ENCODE peak calls at places on chromosomes 3 and 15, in ten cellular contexts. V is heart right ventricle; J is CD4-positive, CD25-positive, alpha-beta regulatory T cell; T is IMR-90; E is transverse colon; Q is right cardiac atrium; B is CD8-positive, alpha-beta memory T cell; K is pancreas; I is HCT116; C is stomach. W is an unnamed sample. For H3K4me1 and H3K27me3, the result is how much of the 10 kb centered on the place peaks cover.

GRCh38 chr3:115161866-115162265 is 14.8 kb upstream of the ZBTB20 start:
- DNase-seq in V (no peak), J (no peak), T (no peak), E (no peak), Q (no peak), B (no peak), K (no peak), I (no peak), C (no peak), W (no peak)

GRCh38 chr3:102722317-102722716 is 287.5 kb downstream of the ZPLD1 start:
- DNase-seq in V (no peak), J (no peak), T (no peak), E (no peak), Q (no peak), B (no peak), K (no peak), I (no peak), C (no peak), W (no peak)

GRCh38 chr3:42492508-42493080 is 9.8 kb upstream of the VIPR1 start:
- DNase-seq in V (no peak), J (no peak), T (no peak), E (no peak), Q (no peak), B (no peak), K (peak), I (no peak), C (no peak), W (no peak)

GRCh38 chr3:105729662-105730061 is 139.2 kb downstream of the CBLB start:
- DNase-seq in V (no peak), J (no peak), T (peak), E (no peak), Q (no peak), B (no peak), K (no peak), I (no peak), C (no peak), W (no peak)

GRCh38 chr15:99340347-99340746 is 89.1 kb downstream of the LRRC28 start:
- DNase-seq in V (no peak), J (no peak), T (no peak), E (no peak), Q (no peak), B (no peak), K (no peak), I (no peak), C (no peak), W (no peak)

GRCh38 chr3:116939091-116939490 is 229.5 kb downstream of the TUSC7 start:
- DNase-seq in V (no peak), J (no peak), T (no peak), E (peak), Q (no peak), B (no peak), K (no peak), I (no peak), C (no peak), W (no peak)

GRCh38 chr15:33910741-33911140 is 57.6 kb upstream of the CHRM5 start:
- DNase-seq in V (no peak), J (no peak), T (peak), E (no peak), Q (no peak), B (no peak), K (no peak), I (no peak), C (no peak), W (no peak)

GRCh38 chr3:59575113-59576001 is 525.5 kb upstream of the CFAP20DC start:
- DNase-seq in V (peak), J (peak), T (peak), E (peak), Q (peak), B (peak), K (peak), I (peak), C (peak), W (peak)

GRCh38 chr15:51386960-51387698 is 45.7 kb downstream of the GLDN start:
- DNase-seq in V (no peak), J (no peak), T (no peak), E (no peak), Q (no peak), B (no peak), K (no peak), I (no peak), C (no peak), W (no peak)

GRCh38 chr3:25478358-25478757 is 50.3 kb downstream of the RARB start:
- DNase-seq in V (no peak), J (no peak), T (no peak), E (no peak), Q (no peak), B (no peak), K (no peak), I (no peak), C (no peak), W (no peak)

GRCh38 chr3:61724183-61724582 is 162.8 kb downstream of the PTPRG start:
- DNase-seq in V (no peak), J (no peak), T (no peak), E (no peak), Q (no peak), B (no peak), K (no peak), I (no peak), C (no peak), W (no peak)
- H3K4me1 ChIP-seq in V (under half), J (under half), T (under half), E (under half), Q (under half), B (under half), K (under half), I (under half), C (under half), W (under half)

GRCh38 chr15:28945626-28946215 is 59.9 kb downstream of the APBA2 start:
- DNase-seq in V (no peak), J (no peak), T (no peak), E (no peak), Q (no peak), B (no peak), K (no peak), I (no peak), C (peak), W (no peak)
- H3K27me3 ChIP-seq in V (under half), J (under half), T (under half), E (under half), Q (under half), B (under half), K (under half), I (under half), C (under half), W (under half)

GRCh38 chr15:67084561-67084960 is 19.2 kb downstream of the SMAD3 start:
- DNase-seq in V (no peak), J (no peak), T (no peak), E (no peak), Q (no peak), B (no peak), K (no peak), I (no peak), C (no peak), W (no peak)
- H3K4me3 ChIP-seq in V (no peak), J (peak), T (no peak), E (no peak), Q (no peak), B (peak), K (no peak), I (no peak), C (no peak), W (no peak)

GRCh38 chr15:42605281-42605744 is 29.9 kb downstream of the STARD9 start:
- DNase-seq in V (peak), J (peak), T (peak), E (no peak), Q (no peak), B (peak), K (no peak), I (no peak), C (no peak), W (no peak)
- H3K4me1 ChIP-seq in V (half or more), J (under half), T (under half), E (under half), Q (under half), B (under half), K (under half), I (under half), C (under half), W (under half)

DNA sequence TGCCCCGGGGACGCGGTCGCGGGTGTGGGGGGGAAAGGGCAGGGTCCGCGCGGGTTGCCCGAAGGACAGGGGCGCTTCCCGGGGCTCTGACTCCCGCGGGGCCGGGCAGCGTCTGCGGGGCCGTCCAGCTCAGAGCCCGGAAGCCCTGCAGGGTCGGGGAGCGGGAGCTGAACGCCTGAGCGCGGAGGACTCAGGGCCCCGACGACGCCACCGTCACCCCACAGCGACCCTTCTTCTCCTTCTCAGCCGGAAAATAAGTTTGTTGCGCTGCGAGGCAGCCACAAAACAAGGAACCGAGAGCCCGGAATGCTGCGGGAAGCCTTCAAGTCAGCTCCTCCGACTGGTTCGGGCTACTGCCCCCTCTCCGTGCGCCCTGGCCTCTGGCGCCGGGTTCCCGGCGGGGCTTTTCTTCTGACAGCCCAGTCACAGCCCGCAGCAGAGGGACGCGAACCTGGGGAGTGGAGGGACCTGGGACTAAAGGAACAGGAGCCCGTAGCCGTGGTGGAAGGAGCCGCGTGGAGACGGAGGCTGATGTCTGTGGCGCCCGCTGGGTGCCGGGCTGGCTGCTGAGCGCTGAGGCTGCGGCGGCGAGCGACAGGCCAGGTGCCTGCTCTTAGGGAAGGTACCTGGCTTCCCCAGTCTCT is 484 bp downstream of the CNTN4 start:
- DNase-seq in V (no peak), J (no peak), T (no peak), E (peak), Q (peak), B (no peak), K (peak), I (no peak), C (no peak), W (no peak)
- H3K27me3 ChIP-seq in V (half or more), J (under half), T (under half), E (under half), Q (under half), B (under half), K (under half), I (under half), C (under half), W (under half)

GRCh38 chr15:69855601-69856000 is 242.1 kb downstream of the TLE3 start:
- DNase-seq in V (no peak), J (no peak), T (no peak), E (no peak), Q (no peak), B (no peak), K (no peak), I (no peak), C (no peak), W (no peak)
- H3K4me3 ChIP-seq in V (no peak), J (no peak), T (no peak), E (no peak), Q (no peak), B (no peak), K (peak), I (no peak), C (no peak), W (no peak)

GRCh38 chr3:48928679-48929078 is 10.0 kb downstream of the ARIH2 start:
- DNase-seq in V (no peak), J (no peak), T (peak), E (no peak), Q (no peak), B (no peak), K (no peak), I (no peak), C (no peak), W (no peak)
- H3K4me1 ChIP-seq in V (half or more), J (under half), T (under half), E (half or more), Q (under half), B (under half), K (under half), I (under half), C (half or more), W (under half)